ENCODE peak calls at places on chromosomes 4 and X, in seven cellular contexts. B is Peyer's patch, U is endothelial cell, J is activated B cell treated with CpG ODN at 0.5 μM for 24 hours, K is psoas muscle, A is nephron progenitor cell, X is mucosa of descending colon. G is an unnamed sample.

GRCh38 chr4:153346031-153346430 is 1.5 kb downstream of the MND1 start:
- DNase-seq in B (no peak), U (no peak), J (no peak), K (no peak), A (no peak), X (no peak), G (no peak)

GRCh38 chr4:124321370-124321769 is 391.2 kb downstream of the ANKRD50 start:
- DNase-seq in B (no peak), U (no peak), J (no peak), K (no peak), A (no peak), X (no peak), G (no peak)

GRCh38 chr4:24604558-24605214 is 20.3 kb upstream of the DHX15 start:
- DNase-seq in B (no peak), U (no peak), J (no peak), K (no peak), A (no peak), X (no peak), G (no peak)

GRCh38 chr4:14110407-14110806 is 482.9 kb upstream of the BOD1L1 start:
- DNase-seq in B (no peak), U (no peak), J (no peak), K (no peak), A (no peak), X (no peak), G (no peak)

GRCh38 chr4:1711055-1711905 is 839 bp downstream of the SLBP start:
- DNase-seq in B (peak), U (peak), J (no peak), K (peak), A (no peak), X (peak), G (peak)

GRCh38 chr4:175635513-175635912 is 176.6 kb downstream of the GPM6A start:
- DNase-seq in B (no peak), U (no peak), J (no peak), K (no peak), A (no peak), X (no peak), G (no peak)

GRCh38 chr4:94160774-94161173 is 46.9 kb upstream of the SMARCAD1 start:
- DNase-seq in B (no peak), U (no peak), J (no peak), K (no peak), A (no peak), X (no peak), G (no peak)

GRCh38 chr4:55345054-55345453 is 988 bp upstream of the SRD5A3 start:
- DNase-seq in B (no peak), U (no peak), J (no peak), K (no peak), A (no peak), X (no peak), G (no peak)

GRCh38 chr4:111475001-111475400 is 670.3 kb upstream of the FAM241A start:
- DNase-seq in B (peak), U (peak), J (no peak), K (no peak), A (peak), X (peak), G (no peak)

GRCh38 chrX:111445485-111445884 is 33.5 kb upstream of the DCX start:
- DNase-seq in B (no peak), U (peak), J (no peak), K (no peak), A (peak), X (no peak), G (no peak)

GRCh38 chr4:117412661-117413060 is 327.3 kb upstream of the TRAM1L1 start:
- DNase-seq in B (no peak), U (no peak), J (no peak), K (no peak), A (no peak), X (no peak), G (no peak)

GRCh38 chr4:85125688-85126087 is 159.2 kb upstream of the WDFY3 start:
- DNase-seq in B (no peak), U (no peak), J (no peak), K (no peak), A (no peak), X (no peak), G (no peak)

DNA sequence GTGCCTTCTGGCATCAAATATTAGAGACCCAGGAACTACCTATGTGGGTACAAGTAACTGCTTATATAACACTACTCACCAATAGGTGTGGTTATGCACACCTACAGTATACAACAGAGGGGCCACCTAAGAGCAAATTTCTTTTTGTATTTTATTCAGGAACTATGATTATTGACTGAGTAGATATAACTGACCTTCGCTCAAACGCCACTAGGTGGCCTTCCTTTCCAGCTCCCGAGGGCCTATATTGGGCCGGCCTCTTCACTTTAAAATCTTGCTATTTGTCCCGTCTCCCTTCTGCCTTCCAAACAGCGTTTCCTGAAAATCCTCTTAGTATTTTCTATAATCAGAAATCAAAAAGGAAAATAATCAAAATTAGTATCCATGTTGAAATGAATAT is 19.9 kb upstream of the PABPC5 start:
- DNase-seq in B (no peak), U (peak), J (no peak), K (no peak), A (peak), X (no peak), G (no peak)
- TF ChIP-seq CTCF in B (no peak), U (peak), J (no peak), K (peak), A (peak), X (no peak), G (no peak)

GRCh38 chrX:20063716-20064351 is 52.9 kb downstream of the MAP7D2 start:
- DNase-seq in B (no peak), U (no peak), J (no peak), K (no peak), A (no peak), X (no peak), G (no peak)
- TF ChIP-seq CTCF in B (no peak), U (peak), J (no peak), K (peak), A (no peak), X (no peak), G (no peak)

GRCh38 chr4:41693629-41694028 is 54.9 kb downstream of the PHOX2B start:
- DNase-seq in B (no peak), U (no peak), J (no peak), K (no peak), A (no peak), X (no peak), G (no peak)
- TF ChIP-seq CTCF in B (no peak), U (peak), J (no peak), K (peak), A (peak), X (peak), G (no peak)

GRCh38 chr4:7336067-7336569 is 98.6 kb downstream of the PSAPL1 start:
- DNase-seq in B (no peak), U (no peak), J (no peak), K (no peak), A (no peak), X (no peak), G (no peak)

GRCh38 chr4:7333801-7334421 is 100.8 kb downstream of the PSAPL1 start:
- DNase-seq in B (no peak), U (no peak), J (no peak), K (no peak), A (no peak), X (peak), G (no peak)

GRCh38 chr4:7336732-7337131 is 98.0 kb downstream of the PSAPL1 start:
- DNase-seq in B (no peak), U (no peak), J (no peak), K (no peak), A (no peak), X (no peak), G (no peak)

GRCh38 chr4:7334521-7335275 is 100.0 kb downstream of the PSAPL1 start:
- DNase-seq in B (no peak), U (no peak), J (no peak), K (no peak), A (no peak), X (no peak), G (no peak)

DNA sequence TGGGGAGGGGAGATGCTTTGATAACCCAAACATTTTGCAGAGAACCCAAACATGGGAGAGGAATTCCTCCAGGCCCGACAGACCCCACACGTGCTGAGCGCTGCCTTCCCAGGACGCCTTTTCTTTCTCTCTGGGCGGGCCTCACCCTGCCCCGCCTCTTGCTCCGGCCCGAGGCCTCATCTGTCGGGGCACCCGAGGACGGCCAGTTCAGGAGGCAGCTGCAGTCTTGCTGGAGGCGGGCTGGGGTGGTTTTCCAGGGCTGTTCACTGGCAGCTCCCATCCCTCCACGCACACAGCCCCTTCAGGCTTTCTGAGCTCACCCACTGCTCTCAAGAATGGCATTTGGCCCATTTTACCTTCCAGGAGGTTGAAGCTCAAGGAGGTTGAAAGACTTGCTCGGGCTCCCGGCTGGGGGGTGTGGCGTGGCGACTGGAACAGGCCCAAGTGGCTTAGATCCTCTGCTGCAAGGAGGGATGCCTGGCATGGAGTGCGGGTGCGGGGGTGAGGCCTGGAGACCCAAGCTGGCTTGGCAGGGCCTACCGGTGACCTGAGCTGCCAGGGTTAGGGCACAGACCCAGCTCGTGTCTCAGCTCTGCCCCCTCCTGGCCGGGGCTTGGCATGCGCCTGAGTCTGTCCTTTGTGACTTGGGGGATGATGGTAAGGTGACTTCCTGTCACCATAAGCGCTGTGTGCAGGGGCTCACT is 99.2 kb downstream of the PSAPL1 start:
- DNase-seq in B (peak), U (peak), J (no peak), K (peak), A (peak), X (peak), G (peak)
- TF ChIP-seq CTCF in B (no peak), U (peak), J (no peak), K (peak), A (peak), X (peak), G (peak)

GRCh38 chrX:81489987-81490386 is 288.1 kb downstream of the SH3BGRL start:
- DNase-seq in B (no peak), U (no peak), J (no peak), K (no peak), A (no peak), X (no peak), G (no peak)
- TF ChIP-seq CTCF in B (no peak), U (peak), J (no peak), K (no peak), A (no peak), X (no peak), G (no peak)